ENCODE peak calls at places on chromosomes 3 and 15, in six cellular contexts. U is HepG2, V is upper lobe of left lung, R is A549, N is K562, F is GM12878. G is an unnamed sample. For H3K4me1, the result is how much of the 10 kb centered on the place peaks cover.

GRCh38 chr3:134066539-134067310 is 37.0 kb upstream of the SLCO2A1 start:
- ATAC-seq in U (peak), V (peak), R (no peak), F (no peak), N (no peak), G (peak)

GRCh38 chr15:72774696-72775383 is 8.7 kb downstream of the ADPGK start:
- ATAC-seq in U (no peak), R (no peak), V (no peak), F (peak), N (no peak), G (no peak)

GRCh38 chr3:100030346-100030745 is 84.0 kb downstream of the FILIP1L start:
- ATAC-seq in F (no peak), V (no peak), U (no peak), R (no peak), N (no peak), G (no peak)

GRCh38 chr15:38071211-38071972 is 137.0 kb downstream of the TMCO5A start:
- ATAC-seq in F (no peak), U (no peak), R (no peak), N (no peak), V (no peak), G (no peak)

GRCh38 chr3:195105389-195105788 is 165.6 kb downstream of the XXYLT1 start:
- ATAC-seq in N (no peak), V (peak), U (peak), F (no peak), R (peak), G (no peak)

GRCh38 chr15:44295909-44296420 is 7.4 kb downstream of the GOLM2 start:
- ATAC-seq in V (no peak), U (no peak), F (peak), N (peak), R (no peak), G (no peak)

GRCh38 chr3:55267206-55267930 is 219.7 kb downstream of the WNT5A start:
- ATAC-seq in N (no peak), V (no peak), R (no peak), U (no peak), F (no peak), G (no peak)

GRCh38 chr3:157089455-157090221 is 70.3 kb downstream of the CCNL1 start:
- ATAC-seq in F (peak), U (no peak), N (peak), R (no peak), V (peak), G (peak)

GRCh38 chr15:74616020-74616939 is 644 bp downstream of the CLK3 start:
- ATAC-seq in N (peak), R (peak), F (peak), V (no peak), U (peak), G (peak)

GRCh38 chr3:38365469-38366062 is 19.0 kb downstream of the XYLB start:
- ATAC-seq in U (peak), N (peak), V (no peak), R (no peak), F (no peak), G (peak)

GRCh38 chr3:65785065-65785645 is 253.6 kb downstream of the MAGI1 start:
- ATAC-seq in U (peak), N (peak), R (peak), F (peak), V (no peak), G (no peak)

GRCh38 chr3:49161808-49162530 is 4.2 kb downstream of the CCDC71 start:
- ATAC-seq in R (no peak), N (no peak), V (no peak), U (no peak), F (no peak), G (no peak)

GRCh38 chr3:31114929-31115283 is 220.4 kb upstream of the GADL1 start:
- ATAC-seq in U (no peak), R (no peak), N (peak), V (no peak), F (no peak), G (no peak)

GRCh38 chr3:45861043-45861846 is 19.3 kb upstream of the LZTFL1 start:
- ATAC-seq in N (no peak), R (no peak), F (peak), U (no peak), V (no peak), G (no peak)

GRCh38 chr15:90004671-90005070 is 3.5 kb downstream of the ZNF710 start:
- ATAC-seq in F (peak), N (no peak), R (peak), V (peak), U (peak), G (peak)

GRCh38 chr3:115279939-115280338 is 132.9 kb upstream of the ZBTB20 start:
- ATAC-seq in N (no peak), R (no peak), V (no peak), U (no peak), F (no peak), G (no peak)

GRCh38 chr15:40256642-40257235 is 17.9 kb downstream of the PAK6 start:
- ATAC-seq in V (no peak), N (peak), U (peak), F (peak), R (no peak), G (no peak)

GRCh38 chr3:59759298-59760169 is 709.7 kb upstream of the CFAP20DC start:
- ATAC-seq in V (no peak), N (no peak), R (no peak), F (peak), U (peak), G (no peak)

GRCh38 chr3:141275973-141276372 is 44.3 kb downstream of the PXYLP1 start:
- ATAC-seq in U (peak), R (peak), N (peak), F (no peak), V (peak), G (no peak)

GRCh38 chr3:52217409-52217805 is 8.0 kb downstream of the TLR9 start:
- ATAC-seq in R (no peak), F (no peak), U (no peak), N (no peak), V (no peak), G (no peak)

GRCh38 chr3:191216510-191216909 is 17.5 kb downstream of the OSTN start:
- ATAC-seq in F (no peak), V (no peak), U (no peak), N (no peak), R (no peak), G (no peak)

GRCh38 chr3:186290791-186291190 is 71.2 kb downstream of the DGKG start:
- ATAC-seq in V (no peak), R (no peak), N (no peak), U (no peak), F (no peak), G (no peak)

GRCh38 chr3:128591728-128592426 is 58.7 kb downstream of the RPN1 start:
- ATAC-seq in R (no peak), F (no peak), N (no peak), U (peak), V (peak), G (no peak)

GRCh38 chr3:69547457-69548014 is 161.6 kb upstream of the FRMD4B start:
- ATAC-seq in N (no peak), U (no peak), R (no peak), V (no peak), F (no peak), G (no peak)

GRCh38 chr3:134630506-134630905 is 20.3 kb downstream of the KY start:
- ATAC-seq in V (no peak), F (no peak), R (peak), U (peak), N (peak), G (no peak)

GRCh38 chr15:100958326-100959065 is 39.3 kb downstream of the LRRK1 start:
- ATAC-seq in R (peak), F (peak), N (no peak), U (no peak), V (peak), G (no peak)

GRCh38 chr3:149332227-149332765 is 1.1 kb downstream of the TM4SF18 start:
- ATAC-seq in R (no peak), F (no peak), U (no peak), V (no peak), N (no peak), G (no peak)
- H3K4me3 ChIP-seq in R (peak), F (no peak), U (no peak), V (no peak), N (no peak), G (no peak)

GRCh38 chr3:57971975-57972374 is 36.2 kb upstream of the FLNB start:
- ATAC-seq in V (no peak), U (no peak), R (no peak), F (no peak), N (no peak), G (no peak)
- TF ChIP-seq EP300 in V (no peak), U (no peak), R (no peak), F (no peak), N (no peak), G (no peak)

DNA sequence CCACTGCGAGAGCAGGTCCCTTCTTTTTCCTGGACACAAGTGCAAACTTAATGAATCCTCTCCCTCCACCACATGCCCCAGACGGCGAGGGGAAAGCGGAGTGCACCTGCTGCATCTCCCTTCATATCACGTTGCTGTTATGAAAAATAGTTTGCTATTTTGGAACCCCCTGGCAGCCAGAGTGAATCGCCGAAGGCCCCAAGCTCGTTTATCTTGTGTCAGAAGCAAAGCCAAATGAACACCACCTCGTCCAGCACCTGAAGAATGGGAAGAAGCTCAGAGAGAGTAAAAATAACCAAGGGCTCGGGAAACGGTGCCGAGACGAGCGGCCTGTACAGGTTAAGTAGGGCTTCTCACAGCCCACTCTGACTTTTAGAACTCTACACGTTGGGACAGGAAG is 394.6 kb upstream of the RORA start:
- ATAC-seq in N (no peak), R (no peak), V (no peak), U (no peak), F (no peak), G (no peak)
- H3K4me1 ChIP-seq in N (under half), R (under half), V (under half), U (under half), F (under half), G (under half)

GRCh38 chr3:46926039-46926438 is 48.5 kb downstream of the PTH1R start:
- ATAC-seq in N (no peak), F (no peak), V (peak), R (peak), U (no peak), G (no peak)
- H3K4me3 ChIP-seq in N (no peak), F (peak), V (no peak), R (no peak), U (no peak), G (no peak)

DNA sequence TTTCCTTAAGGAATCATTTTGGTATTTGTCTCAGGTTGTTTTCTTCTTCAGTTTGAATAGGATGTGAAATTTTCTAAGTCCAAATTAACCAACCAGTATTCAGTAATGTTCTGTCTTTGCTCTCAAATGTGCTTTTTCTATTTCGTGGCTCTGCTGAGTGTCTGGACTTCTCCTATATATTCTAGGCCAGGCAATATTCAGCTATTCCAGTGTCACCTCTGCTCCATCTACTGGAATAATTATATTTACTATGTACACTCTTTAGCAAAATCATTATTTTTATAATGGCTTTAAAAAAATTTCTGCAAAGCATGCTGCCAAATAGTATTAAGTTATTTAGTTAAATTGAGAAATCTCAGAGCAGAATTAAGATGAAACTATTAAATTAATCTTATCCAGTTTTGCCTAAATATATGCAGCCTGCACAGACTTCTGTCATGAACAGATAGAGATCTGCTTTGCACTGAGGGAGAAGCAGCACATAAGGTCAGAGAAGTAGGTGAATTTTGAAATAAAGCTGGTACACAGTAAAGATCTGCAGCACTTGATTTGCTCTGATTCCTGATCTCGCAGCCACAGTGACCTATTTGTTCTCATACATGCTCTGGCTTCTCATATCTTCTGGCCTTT is 102.8 kb upstream of the NAALADL2 start:
- ATAC-seq in R (no peak), N (no peak), F (no peak), U (no peak), V (no peak), G (no peak)
- TF ChIP-seq EP300 in R (no peak), N (no peak), F (no peak), U (no peak), V (no peak), G (no peak)

GRCh38 chr15:85477730-85478129 is 97.3 kb downstream of the AKAP13 start:
- ATAC-seq in V (no peak), R (peak), U (no peak), N (no peak), F (no peak), G (peak)

GRCh38 chr15:85475711-85476110 is 95.3 kb downstream of the AKAP13 start:
- ATAC-seq in N (no peak), F (peak), U (no peak), V (no peak), R (no peak), G (no peak)

GRCh38 chr15:85480923-85481322 is 100.5 kb downstream of the AKAP13 start:
- ATAC-seq in R (no peak), V (no peak), U (no peak), N (no peak), F (peak), G (no peak)

GRCh38 chr15:85477061-85477460 is 96.7 kb downstream of the AKAP13 start:
- ATAC-seq in R (no peak), V (no peak), U (no peak), N (no peak), F (no peak), G (no peak)

GRCh38 chr15:85479071-85479647 is 98.8 kb downstream of the AKAP13 start:
- ATAC-seq in R (no peak), U (no peak), N (no peak), V (peak), F (no peak), G (no peak)
- H3K4me1 ChIP-seq in R (half or more), U (under half), N (under half), V (half or more), F (under half), G (under half)

GRCh38 chr3:183116051-183116614 is 16.8 kb upstream of the MCCC1 start:
- ATAC-seq in R (peak), N (peak), V (no peak), F (peak), U (peak), G (no peak)
- H3K4me3 ChIP-seq in R (peak), N (no peak), V (no peak), F (peak), U (peak), G (no peak)

DNA sequence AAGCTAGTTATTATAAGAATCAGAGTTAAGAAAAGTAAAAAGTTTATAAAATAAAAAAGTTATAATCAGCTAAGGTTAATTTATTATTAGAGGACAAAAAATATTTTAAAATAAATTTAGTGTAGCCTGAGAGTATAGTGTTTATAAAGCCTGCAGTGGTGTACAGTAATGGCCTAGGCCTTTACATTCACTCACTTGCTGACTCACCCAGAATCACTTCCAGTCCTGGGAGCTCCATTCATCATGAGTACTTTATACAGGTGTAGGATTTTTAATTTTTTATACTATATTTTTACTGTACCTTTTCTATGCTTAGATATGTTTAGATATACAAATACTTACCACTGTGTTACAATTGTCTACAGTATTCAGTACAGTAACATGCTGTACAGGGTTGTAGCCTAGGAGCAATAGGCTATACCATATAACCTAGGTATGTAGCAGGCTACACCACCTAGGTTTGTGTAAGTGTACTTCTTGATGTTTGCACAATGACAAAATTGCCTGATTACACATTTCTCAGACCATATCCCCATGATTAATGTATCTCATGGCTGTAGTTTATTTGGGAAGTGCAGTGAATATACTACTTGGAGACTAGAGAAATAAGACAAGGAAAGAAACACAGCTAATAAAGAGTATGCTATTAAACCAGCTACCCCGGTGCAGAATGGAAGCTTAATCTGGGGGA is 101.9 kb upstream of the GALNT15 start:
- ATAC-seq in U (no peak), R (no peak), F (no peak), N (no peak), V (no peak), G (no peak)
- TF ChIP-seq EP300 in U (no peak), R (no peak), F (no peak), N (no peak), V (no peak), G (no peak)

GRCh38 chr3:4808637-4809036 is 170.6 kb upstream of the BHLHE40 start:
- ATAC-seq in U (peak), F (no peak), V (no peak), R (no peak), N (no peak), G (no peak)

GRCh38 chr3:4807381-4808280 is 171.6 kb upstream of the BHLHE40 start:
- ATAC-seq in N (peak), F (no peak), U (peak), R (no peak), V (no peak), G (peak)

GRCh38 chr3:4804161-4805058 is 174.8 kb upstream of the BHLHE40 start:
- ATAC-seq in V (no peak), R (no peak), F (no peak), N (peak), U (no peak), G (no peak)

GRCh38 chr3:4805662-4806061 is 173.6 kb upstream of the BHLHE40 start:
- ATAC-seq in F (peak), N (no peak), R (no peak), U (no peak), V (no peak), G (no peak)

GRCh38 chr3:4806535-4807108 is 172.6 kb upstream of the BHLHE40 start:
- ATAC-seq in R (no peak), N (peak), V (no peak), F (no peak), U (no peak), G (no peak)
- H3K4me1 ChIP-seq in R (under half), N (under half), V (under half), F (under half), U (under half), G (under half)

GRCh38 chr15:53447053-53447574 is 312.3 kb downstream of the WDR72 start:
- ATAC-seq in R (no peak), V (no peak), N (no peak), U (peak), F (no peak), G (no peak)

GRCh38 chr15:53446376-53446775 is 313.1 kb downstream of the WDR72 start:
- ATAC-seq in N (no peak), F (no peak), V (no peak), U (no peak), R (no peak), G (no peak)

GRCh38 chr15:53445531-53445930 is 313.9 kb downstream of the WDR72 start:
- ATAC-seq in U (no peak), F (no peak), N (no peak), V (no peak), R (no peak), G (no peak)

GRCh38 chr15:53447742-53448141 is 311.7 kb downstream of the WDR72 start:
- ATAC-seq in U (no peak), N (no peak), R (no peak), F (no peak), V (no peak), G (no peak)

DNA sequence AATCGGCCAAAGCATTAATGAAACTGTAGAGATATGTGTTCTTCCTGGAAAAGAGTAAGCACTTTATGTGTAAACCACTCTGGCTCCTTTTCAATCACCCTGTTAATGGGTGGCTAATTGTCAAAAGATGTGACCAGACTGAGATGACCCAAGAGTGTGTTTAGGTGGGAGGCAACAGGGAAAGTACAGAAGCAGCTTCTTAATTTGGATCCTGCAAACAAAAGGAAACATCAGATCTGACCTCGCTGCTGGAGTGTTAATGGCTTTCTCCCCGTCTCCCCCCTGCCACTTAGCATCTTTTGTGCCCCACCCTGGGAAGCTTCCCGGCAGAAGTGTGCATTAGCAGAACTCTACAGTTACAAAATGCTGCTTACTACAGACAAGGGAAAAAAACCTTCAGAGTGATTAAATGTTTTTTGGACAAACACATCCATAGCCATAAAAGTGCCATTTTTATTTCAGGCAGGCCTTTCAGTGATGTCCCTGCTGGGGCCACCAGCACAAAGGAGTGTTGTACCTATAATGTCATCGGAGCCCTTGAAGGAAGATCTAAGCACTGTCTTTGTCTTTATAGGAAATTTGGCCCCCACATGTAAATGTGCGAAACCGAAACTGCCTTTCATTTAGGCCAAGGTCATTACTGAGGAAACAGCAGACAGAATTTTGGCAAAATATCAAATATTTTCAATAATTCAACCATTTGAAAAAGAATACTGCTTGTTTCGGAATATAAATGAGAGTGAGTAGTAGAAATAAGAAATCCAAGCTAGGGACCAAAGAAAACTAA is 311.1 kb downstream of the WDR72 start:
- ATAC-seq in F (no peak), V (no peak), R (no peak), N (no peak), U (no peak), G (no peak)
- H3K4me3 ChIP-seq in F (no peak), V (no peak), R (no peak), N (no peak), U (no peak), G (no peak)